ENCODE peak calls at places on chromosomes 3 and 15, in nine cellular contexts. I, C, L, V, K, P, O, F and W are unnamed samples.

GRCh38 chr15:34609658-34610057 is 26.2 kb upstream of the GOLGA8B start:
- DNase-seq in C (no peak), I (no peak), O (no peak), P (no peak), V (no peak), F (no peak), K (no peak), L (peak; percentile 81), W (no peak)

GRCh38 chr3:37251993-37252392 is 77.6 kb upstream of the LRRFIP2 start:
- DNase-seq in F (no peak), O (no peak), L (no peak), C (no peak), P (no peak), K (no peak), I (no peak), V (no peak), W (no peak)

GRCh38 chr3:102037209-102037608 is 187.9 kb downstream of the NFKBIZ start:
- DNase-seq in K (no peak), F (no peak), C (no peak), I (no peak), L (no peak), V (no peak), P (no peak), O (no peak), W (no peak)

GRCh38 chr3:113054552-113054951 is 63.8 kb downstream of the GTPBP8 start:
- DNase-seq in C (peak; percentile 49), L (no peak), O (peak; percentile 71), P (no peak), K (no peak), F (no peak), V (no peak), I (no peak), W (peak; percentile 79)

GRCh38 chr3:63910873-63911272 is 1.3 kb downstream of the SCAANT1 start:
- DNase-seq in L (no peak), V (peak; percentile 61), F (no peak), O (peak; percentile 10), I (no peak), K (no peak), P (peak; percentile 43), C (no peak), W (peak; percentile 64)

GRCh38 chr3:64417816-64418215 is 192.6 kb upstream of the PRICKLE2 start:
- DNase-seq in K (no peak), P (no peak), C (peak; percentile 49), I (peak; percentile 60), O (peak; percentile 14), F (no peak), L (no peak), V (peak; percentile 40), W (no peak)

GRCh38 chr3:145942052-145942451 is 218.9 kb downstream of the PLOD2 start:
- DNase-seq in C (no peak), V (peak; percentile 37), O (peak; percentile 54), L (no peak), K (no peak), I (no peak), F (no peak), P (no peak), W (peak; percentile 27)

GRCh38 chr15:61641645-61642044 is 412.5 kb upstream of the RORA start:
- DNase-seq in V (no peak), K (no peak), I (no peak), F (no peak), C (no peak), L (no peak), O (no peak), P (no peak), W (no peak)

GRCh38 chr15:66401130-66402021 is 14.7 kb downstream of the MAP2K1 start:
- DNase-seq in F (no peak), L (no peak), V (peak; percentile 45), O (no peak), P (no peak), C (no peak), I (no peak), K (no peak), W (no peak)

GRCh38 chr15:62824111-62824737 is 218.3 kb upstream of the TPM1 start:
- DNase-seq in L (no peak), O (peak; percentile 76), P (no peak), I (no peak), K (no peak), C (no peak), F (no peak), V (peak; percentile 86), W (peak; percentile 92)

GRCh38 chr3:178625053-178625600 is 88.9 kb downstream of the KCNMB2 start:
- DNase-seq in I (no peak), O (no peak), V (no peak), K (no peak), P (no peak), C (no peak), L (no peak), F (no peak), W (no peak)

GRCh38 chr15:64105113-64105704 is 9.4 kb downstream of the SNX1 start:
- DNase-seq in V (no peak), F (no peak), K (peak; percentile 82), L (no peak), P (no peak), I (no peak), O (peak; percentile 52), C (no peak), W (no peak)

GRCh38 chr3:50205719-50206276 is 727 bp downstream of the SLC38A3 start:
- DNase-seq in O (no peak), V (no peak), P (no peak), F (no peak), L (no peak), C (no peak), K (peak; percentile 42), I (no peak), W (peak; percentile 86)

GRCh38 chr3:171321241-171321640 is 139.0 kb downstream of the TNIK start:
- DNase-seq in P (no peak), V (no peak), L (no peak), K (no peak), I (no peak), O (no peak), F (no peak), C (no peak), W (no peak)

GRCh38 chr15:32786906-32787305 is 69.1 kb downstream of the GREM1 start:
- DNase-seq in L (no peak), V (no peak), I (no peak), O (no peak), K (no peak), C (no peak), P (no peak), F (no peak), W (no peak)

GRCh38 chr3:7289113-7289512 is 428.2 kb downstream of the GRM7 start:
- DNase-seq in K (no peak), F (no peak), L (no peak), P (no peak), C (no peak), V (no peak), I (no peak), O (no peak), W (no peak)

GRCh38 chr3:104908761-104909160 is 457.9 kb upstream of the ALCAM start:
- DNase-seq in K (no peak), L (no peak), I (no peak), O (no peak), F (no peak), V (peak; percentile 38), P (no peak), C (no peak), W (no peak)

GRCh38 chr3:36095238-36095637 is 285.1 kb upstream of the STAC start:
- DNase-seq in I (no peak), P (no peak), O (no peak), K (peak; percentile 36), C (no peak), V (no peak), F (no peak), L (no peak), W (no peak)

GRCh38 chr3:26840272-26840870 is 217.8 kb downstream of the LRRC3B start:
- DNase-seq in O (no peak), F (no peak), C (no peak), I (no peak), V (no peak), P (no peak), K (no peak), L (no peak), W (no peak)

GRCh38 chr3:36677331-36678007 is 86.9 kb downstream of the DCLK3 start:
- DNase-seq in L (no peak), V (peak; percentile 87), K (no peak), I (peak; percentile 98), F (peak; percentile 85), C (no peak), P (no peak), O (peak; percentile 93), W (peak; percentile 55)

GRCh38 chr3:171443211-171443957 is 16.8 kb downstream of the TNIK start:
- DNase-seq in C (no peak), O (no peak), K (no peak), P (no peak), V (no peak), F (no peak), I (no peak), L (no peak), W (no peak)

GRCh38 chr3:154235330-154235729 is 89.0 kb downstream of the DHX36 start:
- DNase-seq in L (no peak), I (peak; percentile 18), K (no peak), C (no peak), F (peak; percentile 15), O (peak; percentile 12), V (peak; percentile 46), P (no peak), W (no peak)

GRCh38 chr3:192819001-192819569 is 91.7 kb upstream of the FGF12 start:
- DNase-seq in C (peak; percentile 91), K (no peak), P (no peak), V (peak; percentile 92), F (peak; percentile 54), O (peak; percentile 74), I (peak; percentile 72), L (no peak), W (peak; percentile 78)

GRCh38 chr3:112814256-112814655 is 32.4 kb downstream of the CD200R1L start:
- DNase-seq in O (peak; percentile 74), K (peak; percentile 37), L (no peak), C (peak; percentile 51), F (no peak), P (peak; percentile 56), I (no peak), V (peak; percentile 74), W (no peak)

GRCh38 chr3:78726545-78726944 is 1041.3 kb downstream of the ROBO1 start:
- DNase-seq in V (no peak), F (no peak), I (no peak), L (peak; percentile 40), O (no peak), C (no peak), K (peak; percentile 26), P (no peak), W (no peak)

GRCh38 chr15:88708256-88709054 is 69.6 kb downstream of the ISG20 start:
- DNase-seq in C (no peak), I (no peak), L (peak; percentile 62), K (no peak), O (peak; percentile 17), F (no peak), P (no peak), V (peak; percentile 29), W (peak; percentile 95)

GRCh38 chr3:150114873-150115570 is 144.3 kb upstream of the PFN2 start:
- DNase-seq in V (peak; percentile 82), C (peak; percentile 23), K (no peak), O (peak; percentile 86), I (no peak), L (no peak), F (no peak), P (no peak), W (peak; percentile 62)

GRCh38 chr3:148737104-148737525 is 39.4 kb downstream of the AGTR1 start:
- DNase-seq in L (peak; percentile 42), O (no peak), K (no peak), I (no peak), V (peak; percentile 30), F (no peak), C (no peak), P (no peak), W (no peak)

GRCh38 chr3:61627768-61628185 is 66.4 kb downstream of the PTPRG start:
- DNase-seq in C (peak; percentile 39), K (no peak), L (no peak), I (peak; percentile 55), V (peak; percentile 95), F (no peak), O (peak; percentile 88), P (no peak), W (peak; percentile 72)

GRCh38 chr3:161851941-161852566 is 355.4 kb downstream of the OTOL1 start:
- DNase-seq in F (no peak), I (no peak), P (peak; percentile 78), O (peak; percentile 48), L (peak; percentile 69), C (peak; percentile 68), K (peak; percentile 22), V (peak; percentile 66), W (no peak)

GRCh38 chr3:149501524-149501923 is 27.0 kb downstream of the TM4SF4 start:
- DNase-seq in L (no peak), F (no peak), P (no peak), I (peak; percentile 89), C (no peak), K (no peak), O (no peak), V (peak; percentile 63), W (peak; percentile 56)